ENCODE peak calls at places on chromosome 3, in six cellular contexts. R is progenitor cell of endocrine pancreas, W is fibroblast of the aortic adventitia, F is fibroblast of lung, I is PC-3, N is GM12865. Z is an unnamed sample.

GRCh38 chr3:171181907-171182690 is 155.6 kb upstream of the SLC2A2 start:
- DNase-seq in I (no peak), W (peak; percentile 86), N (no peak), R (no peak), F (peak; percentile 54), Z (peak; percentile 18)

GRCh38 chr3:132405609-132406299 is 11.5 kb upstream of the DNAJC13 start:
- DNase-seq in W (no peak), I (no peak), F (peak; percentile 3), R (no peak), N (no peak), Z (no peak)

GRCh38 chr3:39106281-39107055 is 959 bp downstream of the GORASP1 start:
- DNase-seq in R (no peak), N (no peak), W (peak; percentile 41), I (peak; percentile 46), F (peak; percentile 30), Z (peak; percentile 49)

GRCh38 chr3:11159421-11159904 is 5.2 kb downstream of the HRH1 start:
- DNase-seq in R (no peak), I (peak; percentile 37), N (no peak), W (peak; percentile 98), F (peak; percentile 98), Z (no peak)

GRCh38 chr3:62587579-62588031 is 214.3 kb upstream of the FEZF2 start:
- DNase-seq in W (peak; percentile 58), F (peak; percentile 98), I (peak; percentile 69), R (no peak), N (no peak), Z (peak; percentile 69)

GRCh38 chr3:11154036-11154952 is at the start of gene HRH1:
- DNase-seq in I (peak; percentile 37), R (peak; percentile 12), N (no peak), W (peak; percentile 33), F (no peak), Z (peak; percentile 13)

GRCh38 chr3:185807455-185808068 is 17.3 kb downstream of the IGF2BP2 start:
- DNase-seq in F (peak; percentile 68), N (peak; percentile 8), W (peak; percentile 80), I (peak; percentile 73), R (no peak), Z (peak; percentile 35)

GRCh38 chr3:127218457-127218922 is 25.6 kb downstream of the PRR23E start:
- DNase-seq in F (no peak), I (no peak), R (no peak), W (no peak), N (no peak), Z (no peak)

GRCh38 chr3:16824085-16824696 is 60.6 kb upstream of the PLCL2 start:
- DNase-seq in R (no peak), N (peak; percentile 75), I (no peak), F (no peak), W (no peak), Z (no peak)

GRCh38 chr3:50525987-50526386 is 22.6 kb upstream of the CACNA2D2 start:
- DNase-seq in W (peak; percentile 46), N (peak; percentile 44), R (peak; percentile 67), F (peak; percentile 39), I (peak; percentile 53), Z (peak; percentile 78)

GRCh38 chr3:180909369-180910127 is 2.9 kb upstream of the FXR1 start:
- DNase-seq in W (no peak), F (no peak), N (no peak), R (no peak), I (no peak), Z (no peak)

GRCh38 chr3:98901032-98901464 is 447 bp downstream of the DCBLD2 start:
- DNase-seq in R (peak; percentile 30), N (peak; percentile 46), F (peak; percentile 53), W (peak; percentile 41), I (peak; percentile 58), Z (no peak)

GRCh38 chr3:117133066-117133465 is 423.5 kb downstream of the TUSC7 start:
- DNase-seq in R (no peak), N (no peak), F (peak; percentile 60), W (no peak), I (no peak), Z (no peak)

GRCh38 chr3:45499529-45499928 is 95.0 kb upstream of the LIMD1 start:
- DNase-seq in I (peak; percentile 72), R (no peak), N (no peak), F (peak; percentile 79), W (peak; percentile 76), Z (no peak)

GRCh38 chr3:155233213-155233612 is 60.3 kb downstream of the STRIT1 start:
- DNase-seq in F (peak; percentile 91), I (peak; percentile 93), W (peak; percentile 85), N (no peak), R (no peak), Z (peak; percentile 14)

GRCh38 chr3:86960551-86960950 is 30.4 kb downstream of the VGLL3 start:
- DNase-seq in I (peak; percentile 74), F (no peak), N (no peak), W (no peak), R (no peak), Z (no peak)

GRCh38 chr3:152236741-152237140 is 32.0 kb upstream of the MBNL1 start:
- DNase-seq in R (no peak), W (peak; percentile 65), N (no peak), I (no peak), F (no peak), Z (no peak)

GRCh38 chr3:68876112-68876713 is 56.1 kb downstream of the TAFA4 start:
- DNase-seq in R (no peak), F (peak; percentile 80), I (peak; percentile 66), N (peak; percentile 74), W (peak; percentile 82), Z (peak; percentile 8)

GRCh38 chr3:23865595-23866396 is 51.0 kb downstream of the NKIRAS1 start:
- DNase-seq in N (peak; percentile 84), I (peak; percentile 12), R (no peak), W (no peak), F (peak; percentile 37), Z (no peak)

GRCh38 chr3:23864954-23865353 is 51.8 kb downstream of the NKIRAS1 start:
- DNase-seq in I (no peak), F (no peak), N (no peak), W (no peak), R (no peak), Z (no peak)

GRCh38 chr3:23863060-23863459 is 53.7 kb downstream of the NKIRAS1 start:
- DNase-seq in R (no peak), W (no peak), N (no peak), I (peak; percentile 42), F (no peak), Z (no peak)

GRCh38 chr3:23872330-23872729 is 44.5 kb downstream of the NKIRAS1 start:
- DNase-seq in I (no peak), R (no peak), F (no peak), W (no peak), N (no peak), Z (no peak)

GRCh38 chr3:23867400-23867799 is 49.4 kb downstream of the NKIRAS1 start:
- DNase-seq in W (no peak), I (peak; percentile 14), F (no peak), N (peak; percentile 26), R (no peak), Z (no peak)
- TF ChIP-seq CTCF in W (no peak), I (peak; percentile 52), F (no peak), N (peak; percentile 8), R (peak; percentile 11), Z (no peak)

DNA sequence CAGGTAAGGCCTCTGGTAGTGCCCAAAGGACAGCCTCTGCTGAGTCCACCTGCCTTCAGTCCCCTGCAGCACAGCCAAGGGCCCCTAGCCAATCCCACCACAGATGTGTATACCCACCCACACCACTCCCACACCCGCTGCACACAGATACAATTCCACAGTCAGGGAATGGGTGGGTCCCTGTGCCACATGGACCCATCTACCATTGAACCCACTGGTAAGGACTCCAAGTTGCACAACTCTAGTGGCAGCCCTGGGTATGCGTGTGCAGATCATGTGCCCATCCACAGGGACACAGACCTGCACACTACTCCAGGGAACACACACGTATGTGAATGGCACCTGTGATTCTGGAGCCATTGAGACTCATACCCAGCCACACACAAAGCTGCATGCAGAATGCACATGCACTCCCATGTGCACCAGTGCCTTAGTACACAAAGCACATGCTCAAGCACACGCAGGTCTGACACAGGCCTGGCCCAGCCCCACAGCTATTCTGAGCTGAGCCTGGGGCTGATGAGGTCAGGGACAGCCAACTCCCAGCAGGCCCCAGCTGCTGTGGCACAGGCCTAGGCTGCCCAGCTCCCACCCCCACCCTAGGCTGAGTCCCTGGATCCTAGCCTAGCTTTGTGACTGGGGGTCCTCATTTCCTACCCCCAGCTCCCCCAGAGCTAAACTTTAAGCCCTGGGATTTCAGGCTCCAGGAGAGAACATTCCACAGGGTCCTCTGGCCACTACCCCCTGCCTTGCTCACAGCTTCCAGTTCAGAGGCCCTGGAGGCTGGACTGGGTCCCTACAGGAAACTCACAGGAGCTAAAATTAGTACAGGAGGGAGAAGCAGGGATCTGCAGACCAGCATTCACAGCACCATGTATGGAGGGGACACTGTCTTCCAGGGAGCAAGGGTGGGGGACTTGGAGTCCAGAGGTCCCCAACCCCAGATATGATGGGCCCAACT is 2.8 kb upstream of the ALS2CL start:
- DNase-seq in W (peak; percentile 24), I (no peak), N (peak; percentile 5), R (no peak), F (peak; percentile 12), Z (no peak)
- TF ChIP-seq CTCF in W (peak; percentile 1), I (no peak), N (no peak), R (no peak), F (no peak), Z (no peak)

GRCh38 chr3:183590442-183590841 is 34.9 kb upstream of the KLHL6 start:
- DNase-seq in W (no peak), I (no peak), F (no peak), R (no peak), N (no peak), Z (no peak)

GRCh38 chr3:183594636-183595035 is 39.1 kb upstream of the KLHL6 start:
- DNase-seq in F (no peak), N (no peak), R (no peak), I (no peak), W (no peak), Z (no peak)

GRCh38 chr3:183592820-183593219 is 37.3 kb upstream of the KLHL6 start:
- DNase-seq in R (no peak), F (no peak), W (no peak), N (no peak), I (no peak), Z (no peak)

GRCh38 chr3:183587337-183587736 is 31.8 kb upstream of the KLHL6 start:
- DNase-seq in F (no peak), N (no peak), W (no peak), I (no peak), R (no peak), Z (no peak)

GRCh38 chr3:183591881-183592521 is 36.5 kb upstream of the KLHL6 start:
- DNase-seq in N (peak; percentile 84), I (peak; percentile 29), F (peak; percentile 12), W (peak; percentile 23), R (no peak), Z (no peak)
- TF ChIP-seq CTCF in N (peak; percentile 29), I (peak; percentile 67), F (peak; percentile 20), W (peak; percentile 30), R (peak; percentile 22), Z (no peak)

DNA sequence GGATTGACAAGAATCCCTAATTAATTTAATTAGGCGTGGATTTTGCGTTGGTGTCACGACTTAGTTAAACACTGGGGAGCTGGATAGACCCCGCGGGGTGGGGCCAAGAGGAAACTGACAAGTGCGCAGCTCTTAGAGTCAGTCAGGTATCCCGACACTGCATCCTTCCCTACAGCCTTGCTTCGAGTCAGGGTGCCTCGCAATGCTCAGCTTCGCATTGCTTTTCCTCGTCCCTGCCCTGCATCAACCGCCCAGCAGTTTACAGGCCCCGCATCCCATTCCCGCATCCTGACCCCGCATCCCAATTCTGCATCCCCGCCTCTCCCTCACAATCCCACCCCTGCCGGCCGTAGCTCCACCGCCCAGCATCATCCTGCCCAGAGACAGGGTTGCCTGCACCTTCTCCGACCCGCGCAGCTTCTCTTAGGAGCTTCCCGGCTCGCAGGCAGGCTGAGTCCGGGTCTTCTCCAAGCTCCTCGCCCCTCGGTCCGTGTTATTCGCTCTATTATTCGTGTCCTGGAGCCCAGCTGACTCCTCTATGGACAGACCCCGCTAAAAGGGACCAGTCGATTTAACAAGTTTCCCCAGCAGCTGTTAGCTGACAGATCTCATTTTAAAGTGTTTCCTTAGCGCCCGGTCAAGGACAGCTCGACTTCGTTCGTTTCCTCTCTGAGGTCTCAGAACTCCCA is 697 bp upstream of the SHOX2 start:
- DNase-seq in W (no peak), F (no peak), R (no peak), I (no peak), N (no peak), Z (no peak)
- TF ChIP-seq CTCF in W (no peak), F (no peak), R (no peak), I (no peak), N (no peak), Z (no peak)